ENCODE peak calls at places on chromosomes 2 and 18, in seven cellular contexts. X is choroid plexus epithelial cell, D is WTC11, O is B cell, E is WERI-Rb-1, J is HFFc6, U is ovary. N is an unnamed sample.

GRCh38 chr18:60570172-60570571 is 197.6 kb upstream of the MC4R start:
- DNase-seq in J (no peak), O (no peak), X (no peak), E (no peak), U (no peak), D (no peak), N (no peak)

GRCh38 chr2:40317047-40317446 is 134.8 kb downstream of the SLC8A1 start:
- DNase-seq in O (no peak), D (no peak), J (no peak), X (peak), U (no peak), E (no peak), N (no peak)

GRCh38 chr2:25379535-25379934 is 37.8 kb upstream of the DNMT3A start:
- DNase-seq in D (peak), U (no peak), X (no peak), O (no peak), E (peak), J (no peak), N (no peak)

GRCh38 chr2:204468689-204469429 is 76.4 kb upstream of the PARD3B start:
- DNase-seq in O (no peak), E (no peak), X (peak), J (peak), D (no peak), U (no peak), N (no peak)

GRCh38 chr2:208179028-208179609 is 10.7 kb downstream of the C2orf80 start:
- DNase-seq in E (no peak), X (peak), D (peak), J (no peak), O (no peak), U (no peak), N (no peak)

GRCh38 chr2:111251711-111252110 is 131.0 kb downstream of the BCL2L11 start:
- DNase-seq in J (no peak), X (no peak), E (no peak), U (no peak), O (no peak), D (no peak), N (no peak)

GRCh38 chr2:135530313-135531230 is at the start of gene ZRANB3:
- DNase-seq in J (peak), O (peak), U (peak), D (peak), X (peak), E (peak), N (peak)

GRCh38 chr2:83233284-83233683 is 1225.8 kb downstream of the SUCLG1 start:
- DNase-seq in D (no peak), J (no peak), E (no peak), X (peak), O (no peak), U (no peak), N (no peak)

GRCh38 chr2:85756822-85757435 is 3.1 kb downstream of the ATOH8 start:
- DNase-seq in U (no peak), D (no peak), X (no peak), J (no peak), O (no peak), E (no peak), N (no peak)

GRCh38 chr2:117980783-117981676 is 32.8 kb downstream of the CCDC93 start:
- DNase-seq in O (no peak), U (no peak), J (peak), E (no peak), X (peak), D (no peak), N (no peak)

GRCh38 chr2:194867328-194867727 is 789.7 kb upstream of the SLC39A10 start:
- DNase-seq in J (no peak), U (no peak), O (peak), X (peak), E (no peak), D (no peak), N (no peak)

GRCh38 chr2:15711126-15711860 is 119.6 kb downstream of the DDX1 start:
- DNase-seq in D (no peak), J (no peak), X (no peak), U (no peak), O (no peak), E (no peak), N (no peak)

GRCh38 chr2:26435106-26435505 is 33.4 kb downstream of the DRC1 start:
- DNase-seq in X (no peak), O (no peak), E (no peak), J (no peak), D (no peak), U (no peak), N (no peak)

GRCh38 chr2:127674241-127675209 is 805 bp downstream of the LIMS2 start:
- DNase-seq in X (no peak), D (no peak), J (no peak), U (no peak), O (peak), E (no peak), N (no peak)

GRCh38 chr2:182937864-182938263 is 71.4 kb upstream of the FRZB start:
- DNase-seq in X (no peak), D (no peak), E (no peak), O (no peak), J (no peak), U (no peak), N (no peak)

GRCh38 chr2:203018181-203018580 is 3.5 kb downstream of the NBEAL1 start:
- DNase-seq in D (no peak), U (no peak), O (no peak), J (no peak), E (no peak), X (peak), N (no peak)

GRCh38 chr2:23294238-23294637 is 90.7 kb upstream of the KLHL29 start:
- DNase-seq in O (no peak), E (peak), D (no peak), J (no peak), U (no peak), X (no peak), N (no peak)

GRCh38 chr2:174594451-174594850 is 3.2 kb downstream of the WIPF1 start:
- DNase-seq in D (no peak), O (no peak), U (no peak), E (no peak), J (no peak), X (no peak), N (no peak)

GRCh38 chr2:128535928-128536327 is 217.3 kb upstream of the HS6ST1 start:
- DNase-seq in X (peak), O (no peak), J (peak), U (no peak), D (no peak), E (no peak), N (no peak)

GRCh38 chr2:227615181-227615580 is 541 bp upstream of the SCYGR3 start:
- DNase-seq in X (no peak), O (no peak), U (no peak), J (no peak), D (no peak), E (no peak), N (no peak)

GRCh38 chr2:230582851-230583283 is 129.8 kb upstream of the CAB39 start:
- DNase-seq in X (peak), O (peak), E (no peak), J (peak), D (no peak), U (no peak), N (no peak)

GRCh38 chr2:73359915-73360697 is 25.5 kb upstream of the ALMS1 start:
- DNase-seq in X (peak), E (no peak), U (no peak), J (no peak), D (no peak), O (no peak), N (no peak)

GRCh38 chr2:235263205-235264120 is 230.4 kb upstream of the AGAP1 start:
- DNase-seq in X (peak), J (peak), O (no peak), E (no peak), D (no peak), U (peak), N (no peak)

GRCh38 chr2:188207554-188207953 is 84.1 kb upstream of the GULP1 start:
- DNase-seq in O (no peak), U (no peak), E (no peak), X (no peak), D (no peak), J (no peak), N (no peak)

GRCh38 chr2:127652786-127653357 is 6.9 kb downstream of the GPR17 start:
- DNase-seq in U (no peak), X (no peak), D (no peak), O (no peak), E (no peak), J (no peak), N (no peak)

GRCh38 chr2:23705771-23706612 is 220.9 kb downstream of the ATAD2B start:
- DNase-seq in O (no peak), D (no peak), X (no peak), J (no peak), E (no peak), U (no peak), N (no peak)

GRCh38 chr2:105114551-105114950 is 76.7 kb downstream of the MRPS9 start:
- DNase-seq in D (no peak), U (no peak), E (no peak), O (peak), J (peak), X (peak), N (no peak)
- TF ChIP-seq CTCF in D (peak), U (peak), E (peak), O (peak), J (peak), X (peak), N (peak)

DNA sequence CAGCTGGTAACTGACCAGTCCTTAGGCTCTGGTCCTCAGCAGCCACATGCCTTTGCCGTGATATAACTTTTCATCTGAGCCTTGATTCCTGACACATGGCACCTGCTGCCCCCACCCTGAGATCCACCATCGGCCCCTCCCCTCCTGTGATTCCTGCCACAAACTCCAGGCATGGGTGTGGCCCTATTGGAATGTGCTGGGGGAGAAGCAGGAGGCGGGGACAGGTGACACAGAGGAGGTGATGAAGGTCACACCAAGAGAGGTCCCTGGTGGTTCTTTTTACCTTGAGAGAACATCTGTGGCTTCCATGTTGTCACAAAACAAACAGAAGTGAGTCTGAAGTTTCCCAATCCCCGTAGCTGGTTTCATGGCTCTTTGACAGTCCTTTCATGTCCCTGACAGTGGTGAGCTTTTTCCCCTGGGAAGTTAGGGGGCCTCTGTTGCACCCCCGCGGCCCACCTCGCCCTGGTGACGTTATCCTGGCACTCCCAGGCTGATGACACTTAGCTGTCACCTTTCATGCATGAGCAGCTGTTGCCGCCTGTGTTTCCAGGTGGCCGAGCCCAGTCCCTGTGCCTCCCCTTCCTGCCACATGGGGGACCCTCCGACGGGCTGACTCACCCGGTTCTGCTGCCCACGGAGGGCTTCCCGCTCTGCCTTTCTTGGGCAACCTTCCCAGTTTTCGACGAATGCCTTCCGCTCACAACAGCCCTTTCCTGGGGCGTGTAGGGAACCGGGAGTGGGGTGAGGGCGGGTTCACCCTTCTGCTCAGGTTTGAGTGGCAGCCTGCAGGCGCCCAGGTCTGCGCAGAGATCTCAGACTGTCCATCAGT is 66.3 kb upstream of the GLI2 start:
- DNase-seq in J (no peak), X (peak), E (peak), D (peak), O (no peak), U (no peak), N (no peak)
- TF ChIP-seq CTCF in J (peak), X (peak), E (peak), D (peak), O (no peak), U (no peak), N (peak)

DNA sequence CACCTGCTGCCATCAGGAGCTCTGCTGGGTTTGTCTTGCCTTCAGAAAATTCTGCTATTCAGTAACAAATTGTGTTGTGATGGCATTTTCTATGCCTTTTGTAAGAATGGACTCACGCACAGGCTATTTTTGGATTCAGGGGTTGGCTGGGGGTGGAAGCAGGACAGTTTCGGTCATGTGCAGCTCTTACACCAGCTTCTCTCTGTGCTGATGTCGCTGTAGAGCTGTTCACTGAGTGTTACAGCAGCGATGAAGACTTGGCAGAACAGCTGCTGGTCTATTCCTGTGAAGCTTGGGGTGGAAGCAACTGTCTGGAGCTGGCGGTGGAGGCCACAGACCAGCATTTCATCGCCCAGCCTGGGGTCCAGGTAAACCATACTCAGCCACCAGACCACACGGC is 49.2 kb downstream of the TRPM8 start:
- DNase-seq in X (peak), J (peak), O (no peak), D (no peak), U (no peak), E (no peak), N (no peak)
- TF ChIP-seq CTCF in X (no peak), J (no peak), O (no peak), D (no peak), U (no peak), E (no peak), N (no peak)

GRCh38 chr2:161250864-161251436 is 57.3 kb upstream of the PSMD14 start:
- DNase-seq in J (peak), E (peak), U (no peak), D (no peak), O (peak), X (peak), N (no peak)
- TF ChIP-seq CTCF in J (peak), E (peak), U (no peak), D (peak), O (peak), X (peak), N (peak)

GRCh38 chr2:241211276-241211675 is 22.8 kb downstream of the ANO7 start:
- DNase-seq in X (no peak), J (no peak), O (no peak), E (peak), U (no peak), D (no peak), N (no peak)
- TF ChIP-seq CTCF in X (no peak), J (no peak), O (no peak), E (peak), U (no peak), D (no peak), N (no peak)

GRCh38 chr2:158213743-158214142 is 112.1 kb downstream of the UPP2 start:
- DNase-seq in D (no peak), X (no peak), J (no peak), E (no peak), U (no peak), O (no peak), N (no peak)

GRCh38 chr2:158211516-158211915 is 109.8 kb downstream of the UPP2 start:
- DNase-seq in O (no peak), E (no peak), U (no peak), X (no peak), D (no peak), J (no peak), N (no peak)

GRCh38 chr2:158214431-158214830 is 112.8 kb downstream of the UPP2 start:
- DNase-seq in D (no peak), E (no peak), X (peak), U (no peak), J (no peak), O (peak), N (no peak)
- TF ChIP-seq CTCF in D (no peak), E (no peak), X (no peak), U (no peak), J (no peak), O (no peak), N (no peak)

GRCh38 chr2:6865346-6866238 is at the start of gene CMPK2:
- DNase-seq in O (peak), X (peak), U (peak), D (peak), E (peak), J (no peak), N (peak)
- TF ChIP-seq CTCF in O (peak), X (no peak), U (peak), D (no peak), E (peak), J (no peak), N (peak)

DNA sequence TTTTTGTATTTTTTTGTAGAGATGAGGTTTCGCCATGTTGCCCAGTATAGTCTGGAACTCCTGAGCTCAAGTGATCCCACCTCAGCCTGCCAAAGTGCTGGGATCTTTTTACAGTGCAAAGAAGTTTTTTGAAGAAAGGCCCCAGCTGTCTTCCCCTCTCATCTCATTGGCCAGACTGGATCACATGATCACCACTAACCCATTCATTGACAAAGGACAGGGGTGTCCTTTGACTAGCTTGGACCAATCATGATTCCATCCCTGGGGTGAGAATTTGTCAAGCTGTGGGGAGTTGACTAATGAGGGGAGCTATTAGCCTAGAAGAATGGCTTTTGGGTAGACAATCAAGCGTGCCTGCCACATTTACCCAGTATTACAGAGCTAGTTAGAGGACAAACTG is 232.9 kb upstream of the TANK start:
- DNase-seq in J (no peak), D (no peak), E (no peak), O (no peak), U (no peak), X (no peak), N (no peak)
- TF ChIP-seq CTCF in J (no peak), D (no peak), E (no peak), O (no peak), U (no peak), X (no peak), N (no peak)